ENCODE peak calls at places on chromosomes 7 and 10, in four cellular contexts. L, Q, W and P are unnamed samples.
A peak's percentile ranks its signal among the peaks of the same experiment; 100 is the strongest.

GRCh38 chr7:43868181-43868580 is 1.1 kb downstream of the MRPS24 start:
- DNase-seq in Q (no peak), L (no peak), W (peak; percentile 28), P (no peak)

GRCh38 chr10:32851301-32851700 is 106.7 kb downstream of the ITGB1 start:
- DNase-seq in W (no peak), L (no peak), Q (no peak), P (no peak)

GRCh38 chr7:12802070-12802469 is 114.6 kb downstream of the ARL4A start:
- DNase-seq in W (peak; percentile 31), Q (no peak), L (no peak), P (no peak)

GRCh38 chr7:38182450-38182849 is 4.4 kb downstream of the STARD3NL start:
- DNase-seq in W (peak; percentile 46), Q (no peak), L (no peak), P (no peak)

GRCh38 chr7:117873056-117873932 is at the start of gene CTTNBP2:
- DNase-seq in L (peak; percentile 59), Q (no peak), W (peak; percentile 5), P (peak; percentile 17)

GRCh38 chr7:104982308-104982755 is 31.7 kb upstream of the KMT2E start:
- DNase-seq in L (no peak), Q (no peak), W (peak; percentile 54), P (no peak)

GRCh38 chr10:93873427-93874115 is 20.2 kb upstream of the SLC35G1 start:
- DNase-seq in L (peak; percentile 63), Q (no peak), W (peak; percentile 45), P (no peak)

GRCh38 chr7:130887182-130888016 is 153.4 kb upstream of the KLF14 start:
- DNase-seq in Q (no peak), W (no peak), L (peak; percentile 89), P (peak; percentile 82)

GRCh38 chr10:95277201-95277570 is 13.6 kb downstream of the PDLIM1 start:
- DNase-seq in L (no peak), Q (no peak), W (no peak), P (no peak)

GRCh38 chr7:35505031-35505430 is 189.9 kb downstream of the HERPUD2 start:
- DNase-seq in Q (no peak), L (no peak), W (no peak), P (no peak)
- TF ChIP-seq ELK1 in Q (no peak), L (no peak), W (no peak), P (no peak)

GRCh38 chr7:116544488-116544887 is 19.7 kb downstream of the CAV1 start:
- DNase-seq in Q (no peak), L (no peak), W (no peak), P (no peak)

GRCh38 chr7:116547347-116547746 is 22.5 kb downstream of the CAV1 start:
- DNase-seq in W (no peak), Q (no peak), L (peak; percentile 81), P (no peak)

GRCh38 chr7:116545411-116545993 is 20.7 kb downstream of the CAV1 start:
- DNase-seq in W (no peak), Q (no peak), L (peak; percentile 53), P (no peak)

GRCh38 chr7:116546916-116547315 is 22.1 kb downstream of the CAV1 start:
- DNase-seq in W (no peak), Q (no peak), L (no peak), P (no peak)

GRCh38 chr7:116546054-116546453 is 21.2 kb downstream of the CAV1 start:
- DNase-seq in L (no peak), W (peak; percentile 17), Q (no peak), P (no peak)
- TF ChIP-seq ELK1 in L (no peak), W (no peak), Q (no peak), P (no peak)

GRCh38 chr7:98617051-98617959 is at the start of gene NPTX2:
- DNase-seq in L (no peak), W (no peak), Q (no peak), P (no peak)
- TF ChIP-seq ELK1 in L (no peak), W (no peak), Q (no peak), P (no peak)

DNA sequence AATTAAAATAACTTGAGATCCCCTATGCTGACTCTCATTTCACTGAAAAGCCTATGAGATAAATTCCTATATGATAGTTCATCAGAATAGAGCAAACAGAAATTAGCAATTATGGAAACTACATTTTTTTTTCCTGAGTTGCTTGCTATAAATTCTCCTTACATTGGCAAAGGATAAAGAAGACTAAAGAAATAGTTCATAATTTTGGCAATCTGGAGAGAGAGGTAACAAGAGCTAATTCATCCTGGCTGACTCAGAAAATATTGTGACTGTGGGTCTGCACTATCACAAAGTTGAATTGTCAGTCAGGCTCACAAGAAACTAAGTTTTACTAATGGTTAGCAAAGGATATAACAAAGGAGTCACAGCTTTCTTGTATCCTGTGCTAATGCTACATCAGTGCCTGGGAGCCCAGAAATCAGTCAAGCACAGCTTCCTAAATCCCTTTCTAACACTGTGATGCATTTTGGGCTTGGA is 483.0 kb downstream of the MAGI2 start:
- DNase-seq in L (peak; percentile 77), Q (no peak), W (no peak), P (no peak)
- TF ChIP-seq ELK1 in L (no peak), Q (no peak), W (no peak), P (no peak)

DNA sequence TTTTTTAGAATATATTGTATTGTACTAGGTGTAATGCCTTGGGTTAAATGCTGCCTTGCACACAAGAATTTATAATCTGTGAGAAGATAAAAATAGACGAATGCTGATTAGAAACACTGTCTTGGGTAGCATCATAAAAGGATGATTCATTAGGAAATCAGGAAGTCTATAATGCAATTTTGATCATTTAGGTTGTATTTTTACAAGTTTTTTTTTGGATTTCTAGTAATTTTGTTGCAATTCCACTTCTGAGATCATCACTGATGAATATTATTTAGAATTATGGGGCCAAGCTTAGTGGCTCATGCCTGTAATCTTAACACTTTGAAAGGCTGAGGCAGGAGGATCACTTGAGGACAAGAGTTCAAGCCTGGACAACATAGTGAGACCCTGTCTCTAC is 29.6 kb downstream of the WBP1L start:
- DNase-seq in L (peak; percentile 17), Q (no peak), W (no peak), P (no peak)
- TF ChIP-seq ELK1 in L (no peak), Q (no peak), W (no peak), P (no peak)

GRCh38 chr10:102522874-102523249 is 19.1 kb downstream of the SUFU start:
- DNase-seq in Q (no peak), W (no peak), L (no peak), P (no peak)

GRCh38 chr10:102519246-102519805 is 15.6 kb downstream of the SUFU start:
- DNase-seq in Q (no peak), W (no peak), L (no peak), P (no peak)

GRCh38 chr10:102514487-102515311 is 10.9 kb downstream of the SUFU start:
- DNase-seq in Q (no peak), W (no peak), L (no peak), P (no peak)

GRCh38 chr10:102515724-102516123 is 12.0 kb downstream of the SUFU start:
- DNase-seq in Q (no peak), L (no peak), W (no peak), P (no peak)

DNA sequence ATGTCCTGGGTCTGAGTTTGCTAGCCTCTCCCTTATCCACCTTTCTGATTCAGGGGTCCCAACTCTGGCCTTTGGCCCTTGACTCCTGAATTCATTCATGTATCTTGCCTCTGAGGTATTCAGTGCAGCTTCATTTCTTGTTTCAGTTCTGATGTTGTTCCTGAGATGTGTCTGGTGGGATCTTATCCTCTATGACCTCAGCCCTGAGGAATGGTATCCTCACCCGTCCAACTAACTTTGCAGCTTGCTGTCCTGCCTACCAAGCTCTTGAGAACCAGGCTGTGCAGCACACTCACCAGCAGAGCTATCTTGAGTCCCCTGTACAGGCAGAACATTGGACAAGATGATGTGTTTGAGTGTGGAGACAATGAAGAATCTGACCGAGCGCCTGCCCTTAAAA is 13.8 kb downstream of the SUFU start:
- DNase-seq in W (no peak), L (peak; percentile 84), Q (no peak), P (no peak)
- TF ChIP-seq ELK1 in W (no peak), L (no peak), Q (no peak), P (no peak)

GRCh38 chr7:155490697-155491628 is 33.0 kb downstream of the EN2 start:
- DNase-seq in Q (no peak), W (no peak), L (no peak), P (no peak)
- TF ChIP-seq ELK1 in Q (no peak), W (no peak), L (no peak), P (no peak)

GRCh38 chr7:16684935-16685334 is 39.0 kb downstream of the BZW2 start:
- DNase-seq in Q (no peak), W (no peak), L (no peak), P (no peak)

GRCh38 chr7:16693601-16694318 is 47.8 kb downstream of the BZW2 start:
- DNase-seq in L (peak; percentile 20), W (no peak), Q (no peak), P (no peak)

DNA sequence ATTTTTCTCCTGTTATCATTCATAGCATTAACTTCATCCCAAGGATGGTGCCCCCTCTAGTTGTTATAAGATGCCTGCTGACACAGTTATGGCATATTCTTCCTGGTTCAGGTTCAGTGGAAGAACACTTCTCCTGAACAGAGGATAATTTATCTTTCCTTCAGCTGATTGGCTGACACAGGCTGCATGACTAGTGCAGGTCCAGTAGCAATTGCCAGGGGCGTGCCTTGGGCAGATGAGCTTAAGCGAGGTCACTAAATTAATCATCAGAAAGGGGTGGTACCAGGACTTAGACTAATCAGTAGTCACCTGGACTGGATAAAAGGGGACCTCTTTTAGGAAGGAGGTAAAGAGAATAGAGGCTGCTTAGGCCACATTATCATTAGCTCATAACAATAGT is 42.3 kb downstream of the BZW2 start:
- DNase-seq in Q (no peak), W (peak; percentile 46), L (no peak), P (peak; percentile 52)
- TF ChIP-seq ELK1 in Q (no peak), W (no peak), L (no peak), P (no peak)

GRCh38 chr10:83585686-83586085 is 553.6 kb upstream of the GHITM start:
- DNase-seq in W (no peak), Q (no peak), L (no peak), P (no peak)
- TF ChIP-seq ELK1 in W (no peak), Q (no peak), L (no peak), P (no peak)